ENCODE peak calls at places on chromosomes 12 and 14, in four cellular contexts. Y is HepG2, K is HCT116, U is K562. E is an unnamed sample.

GRCh38 chr14:74413622-74414021 is 12.4 kb downstream of the SYNDIG1L start:
- DNase-seq in Y (no peak), K (no peak), U (no peak), E (no peak)

GRCh38 chr12:30706476-30706875 is 10.8 kb upstream of the IPO8 start:
- DNase-seq in Y (no peak), K (no peak), U (no peak), E (no peak)

GRCh38 chr12:30990776-30991175 is 64.2 kb downstream of the TSPAN11 start:
- DNase-seq in Y (no peak), K (no peak), U (no peak), E (no peak)

GRCh38 chr12:93713800-93714199 is 36.6 kb downstream of the CRADD start:
- DNase-seq in Y (no peak), K (no peak), U (no peak), E (no peak)

GRCh38 chr14:31703056-31703455 is 141.9 kb downstream of the NUBPL start:
- DNase-seq in Y (no peak), K (no peak), U (no peak), E (no peak)

GRCh38 chr12:32698285-32698684 is 19.2 kb downstream of the DNM1L start:
- DNase-seq in Y (no peak), K (no peak), U (no peak), E (no peak)

GRCh38 chr12:27861428-27862167 is 81.6 kb upstream of the MANSC4 start:
- DNase-seq in Y (no peak), K (no peak), U (no peak), E (no peak)

GRCh38 chr12:10615532-10615931 is 2.1 kb upstream of the MAGOHB start:
- DNase-seq in Y (no peak), K (no peak), U (peak; percentile 8), E (no peak)

GRCh38 chr12:122399592-122400373 is 22.7 kb downstream of the CLIP1 start:
- DNase-seq in Y (peak; percentile 91), K (peak; percentile 83), U (peak; percentile 96), E (peak; percentile 80)

GRCh38 chr12:92439397-92439779 is 263.4 kb upstream of the PLEKHG7 start:
- DNase-seq in Y (no peak), K (no peak), U (no peak), E (no peak)

GRCh38 chr14:101962503-101962874 is 1.9 kb upstream of the DYNC1H1 start:
- DNase-seq in Y (peak; percentile 90), K (peak; percentile 21), U (peak; percentile 90), E (no peak)

GRCh38 chr12:86104087-86104486 is 152.1 kb downstream of the MGAT4C start:
- DNase-seq in Y (no peak), K (no peak), U (no peak), E (no peak)

GRCh38 chr12:80041691-80042090 is 57.6 kb upstream of the OTOGL start:
- DNase-seq in Y (no peak), K (no peak), U (no peak), E (no peak)

GRCh38 chr14:91135039-91135438 is 21.2 kb downstream of the DGLUCY start:
- DNase-seq in Y (no peak), K (no peak), U (no peak), E (no peak)

GRCh38 chr14:91140672-91141071 is 26.8 kb downstream of the DGLUCY start:
- DNase-seq in Y (peak; percentile 55), K (peak; percentile 41), U (no peak), E (no peak)

GRCh38 chr14:91139776-91140175 is 25.9 kb downstream of the DGLUCY start:
- DNase-seq in Y (no peak), K (no peak), U (no peak), E (no peak)

GRCh38 chr14:91142214-91142668 is 28.4 kb downstream of the DGLUCY start:
- DNase-seq in Y (no peak), K (no peak), U (no peak), E (no peak)

GRCh38 chr14:91138511-91139359 is 24.9 kb downstream of the DGLUCY start:
- DNase-seq in Y (peak; percentile 40), K (no peak), U (peak; percentile 73), E (no peak)
- TF ChIP-seq TCF7L2 in Y (no peak), K (no peak), U (no peak), E (no peak)

DNA sequence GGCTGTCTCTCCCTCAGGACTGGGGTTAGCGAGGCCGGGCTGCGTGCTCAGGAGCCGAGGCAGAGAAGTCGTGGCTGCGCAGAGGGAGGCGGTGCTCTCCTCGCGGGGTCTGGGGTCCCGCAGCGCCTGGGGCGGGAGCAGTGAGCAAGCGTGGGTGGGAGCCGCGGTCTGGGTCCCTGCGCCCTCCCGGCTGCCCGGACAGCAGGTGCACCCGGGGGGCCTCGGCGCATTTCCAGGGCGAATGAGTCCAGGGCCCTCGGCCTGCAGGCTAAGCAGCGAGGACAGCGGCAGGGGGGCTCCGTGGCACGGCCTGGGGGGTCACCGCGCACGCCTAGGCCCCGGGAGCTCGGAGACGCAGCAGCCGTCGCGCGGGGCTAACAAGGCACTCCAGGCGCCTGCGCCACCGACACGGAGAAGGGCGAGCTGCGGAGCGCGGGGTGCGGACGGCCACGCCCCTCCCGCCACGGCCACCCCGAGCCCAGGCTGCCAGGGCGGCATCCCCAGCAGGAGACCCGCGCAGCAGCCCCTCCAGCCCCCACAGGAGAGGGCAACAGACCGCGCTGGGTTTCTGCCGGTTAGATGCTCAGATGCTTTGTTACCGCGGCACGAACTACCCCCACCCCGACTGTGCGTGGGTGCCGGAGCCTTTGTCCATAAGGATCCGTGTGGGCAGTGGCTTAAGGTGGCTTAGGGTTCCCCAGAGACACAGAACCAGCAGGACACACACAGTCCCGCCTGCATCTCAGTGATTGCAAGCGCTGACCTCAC is 117.7 kb upstream of the C14orf180 start:
- DNase-seq in Y (no peak), K (no peak), U (no peak), E (no peak)
- H3K4me3 ChIP-seq in Y (no peak overlapping the region), K (no peak overlapping the region), U (no peak overlapping the region), E (peak overlapping the region; percentile 3)

GRCh38 chr12:48012070-48012469 is 7.8 kb upstream of the COL2A1 start:
- DNase-seq in Y (no peak), K (no peak), U (no peak), E (no peak)
- TF ChIP-seq TCF7L2 in Y (no peak), K (no peak), U (no peak), E (no peak)

GRCh38 chr14:92515510-92516343 is 2.1 kb downstream of the RIN3 start:
- DNase-seq in Y (no peak), K (no peak), U (no peak), E (no peak)
- H3K4me3 ChIP-seq in Y (no peak overlapping the region), K (no peak overlapping the region), U (no peak overlapping the region), E (no peak overlapping the region)

GRCh38 chr12:2853626-2854025 is 3.2 kb downstream of the TEX52 start:
- DNase-seq in Y (peak; percentile 48), K (peak; percentile 28), U (peak; percentile 76), E (no peak)
- TF ChIP-seq TCF7L2 in Y (no peak), K (peak; percentile 51), U (no peak), E (no peak)

DNA sequence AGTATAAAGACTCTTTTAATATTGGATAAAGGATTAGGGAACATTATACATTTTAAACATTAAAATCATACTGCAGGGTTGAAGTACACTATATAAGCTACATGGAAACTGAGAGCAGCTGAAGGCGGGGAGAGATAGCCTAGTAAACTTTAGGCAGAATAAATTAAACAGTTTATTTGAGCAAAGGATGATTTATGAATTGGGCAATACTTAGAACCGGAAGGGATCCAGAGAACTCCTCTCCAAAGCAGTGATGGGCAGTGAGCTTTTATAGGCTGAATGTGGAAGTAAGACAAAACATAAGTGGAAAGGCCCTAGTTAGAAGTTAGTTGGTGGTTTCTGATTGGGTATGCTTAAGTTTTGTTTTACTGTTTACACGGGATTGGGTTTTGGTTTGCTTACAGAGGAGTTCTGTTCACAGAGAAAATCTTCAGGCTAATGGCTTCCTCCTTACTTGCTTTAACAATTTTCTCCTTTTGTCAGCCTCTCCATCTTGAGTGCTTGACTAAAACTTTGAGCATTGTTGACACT is 18.9 kb downstream of the LEMD3 start:
- DNase-seq in Y (no peak), K (no peak), U (no peak), E (no peak)
- H3K4me3 ChIP-seq in Y (no peak overlapping the region), K (no peak overlapping the region), U (no peak overlapping the region), E (no peak overlapping the region)

GRCh38 chr14:32913725-32914124 is 25.0 kb upstream of the NPAS3 start:
- DNase-seq in Y (peak; percentile 36), K (no peak), U (no peak), E (no peak)
- TF ChIP-seq TCF7L2 in Y (no peak), K (no peak), U (no peak), E (no peak)

GRCh38 chr14:76940057-76940456 is 88.5 kb downstream of the IRF2BPL start:
- DNase-seq in Y (no peak), K (no peak), U (no peak), E (no peak)

GRCh38 chr14:76939015-76939742 is 89.3 kb downstream of the IRF2BPL start:
- DNase-seq in Y (no peak), K (no peak), U (no peak), E (no peak)

GRCh38 chr14:76936483-76936882 is 92.0 kb downstream of the IRF2BPL start:
- DNase-seq in Y (no peak), K (no peak), U (no peak), E (no peak)

GRCh38 chr14:76938092-76938500 is 90.4 kb downstream of the IRF2BPL start:
- DNase-seq in Y (no peak), K (no peak), U (no peak), E (no peak)

DNA sequence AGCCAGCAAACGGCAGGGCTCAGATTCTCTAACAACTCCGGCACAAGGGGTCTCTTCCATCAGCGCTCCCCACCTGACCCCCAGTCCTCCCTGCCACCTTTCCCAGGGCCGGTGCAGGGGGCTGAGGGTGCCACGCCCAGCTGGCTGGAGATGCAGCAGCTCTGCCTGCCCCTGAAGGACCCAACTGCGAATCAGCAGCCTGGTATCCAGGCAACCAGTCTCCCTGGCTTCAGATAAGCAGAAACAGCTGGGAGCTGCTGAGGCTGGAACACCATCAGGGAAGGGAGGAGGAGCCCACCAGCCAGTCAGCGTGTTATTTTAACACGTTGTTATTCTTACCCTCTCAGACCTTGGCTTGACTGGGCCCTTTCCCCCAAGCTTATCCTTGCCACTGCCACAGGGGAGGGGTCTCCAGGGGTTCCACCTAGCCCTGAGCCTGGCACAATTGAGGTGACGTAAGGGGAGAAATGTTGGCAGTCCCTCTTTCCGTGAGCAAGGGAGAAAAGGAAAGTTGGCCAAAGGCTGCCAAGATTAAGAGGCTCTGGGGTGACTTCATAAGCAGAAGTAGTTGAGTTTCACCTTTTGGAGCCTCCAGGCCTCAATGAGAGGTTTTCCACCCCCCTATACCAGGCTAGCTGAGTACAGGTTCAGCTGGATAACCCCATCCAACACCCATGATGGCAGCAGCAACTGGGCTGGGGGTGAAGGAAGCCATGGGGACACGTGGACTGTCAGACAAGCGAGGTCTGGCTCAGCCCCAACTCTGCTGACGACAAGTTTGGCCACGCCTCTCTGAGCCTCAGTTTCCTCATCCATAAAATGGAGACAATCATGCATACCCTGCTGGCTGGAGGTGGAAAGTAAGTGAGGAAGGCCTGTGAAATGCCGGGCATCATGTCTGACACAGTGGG is 91.1 kb downstream of the IRF2BPL start:
- DNase-seq in Y (no peak), K (no peak), U (peak; percentile 38), E (no peak)
- H3K4me3 ChIP-seq in Y (no peak overlapping the region), K (no peak overlapping the region), U (no peak overlapping the region), E (no peak overlapping the region)

DNA sequence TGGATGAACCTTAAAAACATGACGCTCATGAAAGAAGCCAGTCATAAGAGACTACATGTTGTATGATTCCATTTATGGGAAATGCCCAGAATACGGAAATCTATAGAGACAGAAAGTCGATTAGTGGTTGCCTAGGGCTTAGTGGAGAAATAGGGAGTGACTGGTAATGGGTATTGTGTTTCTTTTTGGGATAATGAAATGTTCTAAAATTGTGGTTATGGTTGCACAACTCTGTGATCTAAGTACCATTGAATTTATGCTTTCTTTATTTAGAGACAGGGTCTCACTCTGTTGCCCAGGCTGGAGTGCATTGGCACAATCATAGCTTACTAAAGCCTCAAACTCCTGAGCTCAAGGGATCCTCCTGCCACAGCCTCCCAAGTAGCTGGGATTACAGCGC is 8.0 kb downstream of the RBMS2 start:
- DNase-seq in Y (no peak), K (no peak), U (no peak), E (no peak)
- TF ChIP-seq TCF7L2 in Y (no peak), K (no peak), U (no peak), E (no peak)